ENCODE peak calls at places on chromosomes 1 and 21, in seven cellular contexts. B is GM12892, P is breast epithelium, R is prostate gland, Q is HCT116, M is stomach, O is HL-60. Y is an unnamed sample.

GRCh38 chr1:172628416-172628815 is 30.5 kb upstream of the FASLG start:
- DNase-seq in B (no peak), P (no peak), R (no peak), Q (no peak), M (no peak), O (no peak), Y (no peak)

GRCh38 chr1:152855661-152856060 is 4.1 kb upstream of the LCE7A start:
- DNase-seq in B (no peak), P (no peak), R (no peak), Q (no peak), M (no peak), O (no peak), Y (peak; percentile 77)

GRCh38 chr1:181754103-181754502 is 270.8 kb downstream of the CACNA1E start:
- DNase-seq in B (no peak), P (no peak), R (no peak), Q (no peak), M (no peak), O (no peak), Y (no peak)

GRCh38 chr1:228555074-228555989 is 68.2 kb downstream of the RNF187 start:
- DNase-seq in B (no peak), P (peak; percentile 12), R (no peak), Q (no peak), M (no peak), O (no peak), Y (no peak)

GRCh38 chr1:201346987-201347386 is 30.5 kb downstream of the TNNT2 start:
- DNase-seq in B (no peak), P (no peak), R (no peak), Q (no peak), M (no peak), O (no peak), Y (no peak)

GRCh38 chr1:21716169-21716568 is 47.0 kb upstream of the RAP1GAP start:
- DNase-seq in B (no peak), P (no peak), R (no peak), Q (no peak), M (no peak), O (no peak), Y (no peak)

GRCh38 chr1:67559222-67559700 is 125.7 kb upstream of the GADD45A start:
- DNase-seq in B (no peak), P (peak; percentile 44), R (no peak), Q (no peak), M (no peak), O (no peak), Y (no peak)

GRCh38 chr1:174999926-175000696 is at the start of gene CACYBP:
- DNase-seq in B (no peak), P (peak; percentile 33), R (peak; percentile 32), Q (no peak), M (peak; percentile 38), O (peak; percentile 36), Y (peak; percentile 92)

GRCh38 chr1:243693764-243694163 is 156.3 kb downstream of the AKT3 start:
- DNase-seq in B (no peak), P (no peak), R (no peak), Q (no peak), M (no peak), O (no peak), Y (no peak)

GRCh38 chr1:162680419-162681126 is 48.3 kb downstream of the DDR2 start:
- DNase-seq in B (no peak), P (no peak), R (no peak), Q (no peak), M (no peak), O (no peak), Y (no peak)

GRCh38 chr1:231139659-231140650 is 21.9 kb upstream of the TRIM67 start:
- DNase-seq in B (no peak), P (peak; percentile 43), R (no peak), Q (no peak), M (no peak), O (no peak), Y (peak; percentile 50)

GRCh38 chr1:222777463-222777862 is 37.4 kb upstream of the DISP1 start:
- DNase-seq in B (no peak), P (no peak), R (no peak), Q (no peak), M (no peak), O (no peak), Y (no peak)

GRCh38 chr1:183559061-183559460 is 31.2 kb downstream of the NCF2 start:
- DNase-seq in B (no peak), P (no peak), R (no peak), Q (no peak), M (no peak), O (no peak), Y (no peak)

GRCh38 chr1:44568128-44568900 is 106.0 kb downstream of the TMEM53 start:
- DNase-seq in B (no peak), P (no peak), R (no peak), Q (no peak), M (no peak), O (no peak), Y (no peak)

GRCh38 chr1:107344268-107344667 is 203.4 kb downstream of the NTNG1 start:
- DNase-seq in B (no peak), P (no peak), R (no peak), Q (no peak), M (no peak), O (no peak), Y (no peak)

GRCh38 chr1:184310157-184310819 is 76.5 kb upstream of the C1orf21 start:
- DNase-seq in B (no peak), P (no peak), R (no peak), Q (no peak), M (no peak), O (no peak), Y (no peak)

GRCh38 chr1:239893127-239893731 is 198.5 kb upstream of the FMN2 start:
- DNase-seq in B (no peak), P (no peak), R (no peak), Q (no peak), M (no peak), O (no peak), Y (peak; percentile 34)

GRCh38 chr1:112317140-112317539 is 78.9 kb upstream of the CTTNBP2NL start:
- DNase-seq in B (no peak), P (no peak), R (no peak), Q (no peak), M (no peak), O (no peak), Y (no peak)

GRCh38 chr1:209820986-209821385 is 6.8 kb upstream of the UTP25 start:
- DNase-seq in B (no peak), P (no peak), R (no peak), Q (no peak), M (no peak), O (no peak), Y (no peak)

DNA sequence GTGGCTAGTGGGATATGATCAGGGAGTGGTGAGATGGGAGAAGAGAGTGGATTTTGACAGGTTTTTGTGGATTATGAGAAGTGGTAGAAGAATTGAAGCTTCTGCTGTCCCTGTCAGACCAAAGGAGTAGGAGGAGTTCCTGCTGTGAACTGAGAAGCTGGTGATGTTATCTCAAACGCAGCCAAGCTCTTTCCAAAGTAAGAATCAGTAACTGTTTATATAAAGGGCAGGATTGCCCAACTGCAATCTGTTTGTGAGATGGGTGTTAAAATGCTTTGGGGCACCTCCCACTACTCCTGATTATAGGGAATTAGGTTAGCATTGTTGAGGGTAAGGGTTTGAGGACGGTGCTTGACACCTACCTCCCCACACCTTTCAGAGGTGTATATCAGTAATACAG is 60.5 kb upstream of the USP25 start:
- DNase-seq in B (no peak), P (no peak), R (no peak), Q (no peak), M (no peak), O (no peak), Y (no peak)
- TF ChIP-seq POLR2AphosphoS5 in B (no peak), P (no peak), R (no peak), Q (no peak), M (no peak), O (no peak), Y (no peak)

GRCh38 chr1:9629445-9630201 is 21.9 kb upstream of the PIK3CD start:
- DNase-seq in B (no peak), P (no peak), R (no peak), Q (no peak), M (peak; percentile 46), O (peak; percentile 96), Y (no peak)
- TF ChIP-seq POLR2AphosphoS5 in B (peak; percentile 73), P (no peak), R (no peak), Q (no peak), M (peak; percentile 16), O (peak; percentile 49), Y (no peak)

DNA sequence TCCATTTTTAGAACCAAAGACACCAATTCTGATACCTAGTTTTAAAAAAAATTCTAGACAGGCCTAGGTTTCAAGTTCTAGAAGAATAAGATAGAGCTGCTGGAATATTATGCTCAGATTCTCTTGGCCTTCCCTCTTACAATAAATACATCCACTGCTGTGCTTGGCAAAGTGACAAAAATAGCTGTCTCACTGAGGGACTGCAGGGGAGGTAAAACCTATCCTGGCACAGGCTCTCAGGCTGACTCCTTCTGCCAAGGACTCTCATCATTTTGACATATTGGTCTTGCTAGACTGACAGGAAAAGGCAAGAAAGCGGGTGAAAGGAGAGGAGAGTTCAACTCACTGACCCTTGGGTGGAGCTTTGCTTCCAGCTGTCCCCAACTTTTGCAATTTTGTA is 197.0 kb upstream of the LHX8 start:
- DNase-seq in B (no peak), P (no peak), R (no peak), Q (no peak), M (no peak), O (no peak), Y (no peak)
- TF ChIP-seq POLR2AphosphoS5 in B (no peak), P (no peak), R (no peak), Q (no peak), M (no peak), O (no peak), Y (no peak)

GRCh38 chr1:8349473-8349865 is 31.6 kb downstream of the SLC45A1 start:
- DNase-seq in B (no peak), P (no peak), R (no peak), Q (no peak), M (no peak), O (no peak), Y (no peak)

GRCh38 chr1:8352471-8352845 is 34.5 kb downstream of the SLC45A1 start:
- DNase-seq in B (no peak), P (no peak), R (no peak), Q (no peak), M (no peak), O (no peak), Y (no peak)

GRCh38 chr1:8349961-8350360 is 32.0 kb downstream of the SLC45A1 start:
- DNase-seq in B (no peak), P (no peak), R (no peak), Q (no peak), M (no peak), O (no peak), Y (no peak)

GRCh38 chr1:8351693-8352470 is 34.0 kb downstream of the SLC45A1 start:
- DNase-seq in B (no peak), P (no peak), R (no peak), Q (no peak), M (no peak), O (peak; percentile 13), Y (no peak)

DNA sequence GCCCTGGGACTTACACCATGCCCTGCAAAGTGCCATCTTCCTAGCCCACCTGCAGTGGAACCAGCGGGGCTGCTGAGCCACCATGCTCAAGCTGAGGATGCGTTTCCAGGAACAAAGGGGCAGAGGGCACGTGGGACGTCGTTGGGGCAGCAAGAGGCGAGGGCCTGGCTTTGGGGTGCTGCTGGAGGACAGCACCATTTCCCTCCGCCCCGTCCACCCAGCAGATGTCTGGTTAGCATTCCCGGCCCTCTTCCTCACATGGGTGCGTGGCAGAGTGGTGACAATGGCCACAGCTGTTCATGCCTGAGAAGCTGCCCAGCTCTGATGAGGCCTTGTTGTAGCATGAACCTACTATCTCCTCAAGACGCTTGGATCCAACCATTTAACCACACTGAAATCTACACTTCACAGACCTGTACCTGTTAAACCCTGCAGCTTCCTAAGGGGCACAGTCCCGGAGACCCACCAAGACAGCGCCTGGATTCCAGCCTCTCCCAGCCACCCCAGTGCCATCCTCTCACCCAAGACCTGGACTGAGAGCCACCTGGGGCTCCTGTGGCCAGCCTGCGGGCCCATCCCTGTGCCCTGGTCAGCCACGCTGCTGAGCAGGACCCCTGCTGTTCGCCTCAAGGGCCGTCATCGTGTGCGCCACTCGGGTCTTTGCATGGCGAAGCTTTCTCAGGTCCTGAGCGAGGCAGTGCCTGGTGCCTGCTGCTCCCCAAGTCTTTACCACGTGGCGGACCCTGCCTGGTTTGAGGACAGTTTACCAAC is 33.2 kb downstream of the SLC45A1 start:
- DNase-seq in B (no peak), P (no peak), R (no peak), Q (no peak), M (no peak), O (no peak), Y (no peak)
- TF ChIP-seq POLR2AphosphoS5 in B (no peak), P (no peak), R (no peak), Q (no peak), M (no peak), O (peak; percentile 24), Y (peak; percentile 28)

Y was measured in esophagus muscularis mucosa.